ENCODE peak calls at places on chromosomes 6 and 20, in eight cellular contexts. M, T, G, O, U, Y, X and E are unnamed samples.

GRCh38 chr6:85669735-85670194 is 27.1 kb upstream of the SYNCRIP start:
- DNase-seq in M (no peak), G (peak), O (peak), U (peak), Y (no peak), X (peak), T (no peak), E (peak)

GRCh38 chr6:106165885-106166485 is 79.8 kb downstream of the PRDM1 start:
- DNase-seq in X (peak), O (no peak), M (no peak), T (no peak), G (peak), U (no peak), Y (no peak), E (no peak)

GRCh38 chr20:17959257-17959627 is 9.4 kb downstream of the SNX5 start:
- DNase-seq in G (peak), X (no peak), Y (no peak), M (no peak), U (no peak), T (no peak), O (no peak), E (no peak)

GRCh38 chr6:83546636-83547035 is 34.3 kb downstream of the PRSS35 start:
- DNase-seq in T (no peak), Y (no peak), O (no peak), U (no peak), X (no peak), G (peak), M (no peak), E (peak)

GRCh38 chr6:26327450-26328264 is 37.3 kb upstream of the BTN3A2 start:
- DNase-seq in Y (no peak), T (no peak), M (no peak), O (peak), U (peak), X (peak), G (peak), E (no peak)

GRCh38 chr6:128139519-128139918 is 238.7 kb upstream of the THEMIS start:
- DNase-seq in U (peak), X (no peak), M (no peak), O (no peak), Y (no peak), T (no peak), G (no peak), E (no peak)

GRCh38 chr6:19535351-19535750 is 301.8 kb upstream of the ID4 start:
- DNase-seq in G (no peak), Y (no peak), T (no peak), O (no peak), M (no peak), U (no peak), X (no peak), E (no peak)

GRCh38 chr6:136728976-136729515 is 63.2 kb downstream of the MAP3K5 start:
- DNase-seq in X (no peak), U (no peak), Y (no peak), G (no peak), T (no peak), M (no peak), O (no peak), E (no peak)

GRCh38 chr6:123118811-123119210 is 122.8 kb downstream of the CLVS2 start:
- DNase-seq in X (no peak), M (no peak), G (no peak), Y (no peak), O (no peak), T (no peak), U (no peak), E (no peak)

GRCh38 chr6:138999949-139000725 is 12.1 kb upstream of the REPS1 start:
- DNase-seq in T (no peak), M (no peak), O (no peak), Y (no peak), G (no peak), X (no peak), U (no peak), E (no peak)

GRCh38 chr6:74161380-74161779 is 465.4 kb downstream of the CD109 start:
- DNase-seq in G (no peak), O (no peak), X (no peak), U (no peak), M (no peak), Y (no peak), T (no peak), E (no peak)

GRCh38 chr6:44662461-44663121 is 275.1 kb downstream of the CDC5L start:
- DNase-seq in O (peak), M (no peak), Y (no peak), G (peak), X (no peak), U (no peak), T (no peak), E (no peak)

GRCh38 chr20:34578521-34579147 is 20.1 kb downstream of the MAP1LC3A start:
- DNase-seq in X (no peak), Y (peak), T (peak), M (no peak), O (no peak), U (no peak), G (no peak), E (no peak)

GRCh38 chr6:144675231-144675861 is 390.2 kb downstream of the UTRN start:
- DNase-seq in Y (no peak), M (peak), O (no peak), G (peak), T (no peak), U (no peak), X (no peak), E (peak)

GRCh38 chr6:2971420-2972218 is at the start of gene SERPINB6:
- DNase-seq in X (no peak), U (peak), T (peak), M (peak), G (no peak), Y (peak), O (peak), E (no peak)

GRCh38 chr6:75656479-75656878 is 54.8 kb downstream of the SENP6 start:
- DNase-seq in M (no peak), T (no peak), G (no peak), X (no peak), Y (no peak), U (no peak), O (no peak), E (no peak)

GRCh38 chr20:4726710-4727391 is 5.1 kb downstream of the PRND start:
- DNase-seq in T (no peak), O (no peak), G (peak), M (peak), U (peak), X (peak), Y (no peak), E (peak)

GRCh38 chr6:113825776-113826175 is 31.4 kb upstream of the MARCKS start:
- DNase-seq in T (peak), U (peak), O (no peak), Y (peak), M (peak), G (no peak), X (no peak), E (no peak)

GRCh38 chr20:48283470-48284110 is 498.3 kb upstream of the SULF2 start:
- DNase-seq in O (no peak), T (peak), G (no peak), X (no peak), M (peak), U (peak), Y (peak), E (no peak)

GRCh38 chr6:43428112-43428570 is 800 bp downstream of the ABCC10 start:
- DNase-seq in X (no peak), U (no peak), T (no peak), O (no peak), G (peak), M (no peak), Y (no peak), E (no peak)

GRCh38 chr6:33578588-33579011 is 1.5 kb downstream of the BAK1 start:
- DNase-seq in Y (no peak), U (no peak), T (no peak), G (peak), O (no peak), X (peak), M (no peak), E (peak)

GRCh38 chr20:58713801-58714339 is 21.3 kb downstream of the NPEPL1 start:
- DNase-seq in G (no peak), X (no peak), U (no peak), T (no peak), M (peak), O (no peak), Y (peak), E (no peak)

GRCh38 chr20:61980647-61981583 is 84.8 kb downstream of the TAF4 start:
- DNase-seq in U (peak), T (peak), Y (peak), O (no peak), G (peak), X (no peak), M (peak), E (no peak)

GRCh38 chr6:39040080-39040673 is 8.4 kb upstream of the GLP1R start:
- DNase-seq in M (no peak), G (peak), U (no peak), X (no peak), Y (no peak), O (no peak), T (no peak), E (no peak)

GRCh38 chr6:31541059-31541657 is 645 bp downstream of the DDX39B start:
- DNase-seq in T (no peak), U (peak), X (no peak), G (peak), O (no peak), M (peak), Y (no peak), E (peak)

GRCh38 chr20:58471161-58471834 is 43.9 kb downstream of the APCDD1L start:
- DNase-seq in U (peak), X (no peak), O (peak), G (no peak), Y (peak), T (peak), M (no peak), E (no peak)

GRCh38 chr20:57753332-57754164 is 43.7 kb upstream of the PMEPA1 start:
- DNase-seq in Y (peak), U (no peak), M (peak), G (no peak), T (no peak), X (no peak), O (no peak), E (no peak)

GRCh38 chr6:159110013-159110412 is 59.2 kb upstream of the FNDC1 start:
- DNase-seq in Y (no peak), T (no peak), X (no peak), U (peak), G (peak), M (no peak), O (peak), E (peak)

GRCh38 chr20:63191400-63191799 is 24.5 kb downstream of the YTHDF1 start:
- DNase-seq in G (no peak), O (no peak), Y (no peak), X (no peak), U (no peak), T (no peak), M (no peak), E (no peak)

GRCh38 chr6:131643262-131643631 is 6.1 kb downstream of the ENPP3 start:
- DNase-seq in X (no peak), U (peak), T (no peak), G (no peak), M (no peak), O (no peak), Y (no peak), E (no peak)

GRCh38 chr6:13914346-13914745 is 10.4 kb upstream of the RNF182 start:
- DNase-seq in X (no peak), T (no peak), G (no peak), U (no peak), M (no peak), Y (no peak), O (no peak), E (no peak)

GRCh38 chr20:57432874-57433491 is 41.8 kb downstream of the RBM38 start:
- DNase-seq in Y (peak), U (peak), X (peak), M (peak), O (no peak), G (peak), T (peak), E (peak)

GRCh38 chr20:44409132-44409600 is 53.7 kb downstream of the HNF4A start:
- DNase-seq in X (no peak), G (no peak), M (no peak), O (no peak), U (peak), Y (no peak), T (no peak), E (no peak)

GRCh38 chr6:134822920-134823430 is 126.9 kb downstream of the ALDH8A1 start:
- DNase-seq in X (peak), G (peak), T (no peak), U (peak), Y (peak), O (no peak), M (no peak), E (peak)

GRCh38 chr6:160051390-160051789 is 70.2 kb upstream of the SLC22A1 start:
- DNase-seq in U (no peak), Y (no peak), T (no peak), M (no peak), O (no peak), X (no peak), G (no peak), E (peak)

GRCh38 chr6:158854214-158855101 is 35.3 kb upstream of the EZR start:
- DNase-seq in G (no peak), O (no peak), Y (no peak), M (no peak), U (peak), T (no peak), X (no peak), E (peak)

GRCh38 chr20:20014659-20015058 is 2.5 kb upstream of the NAA20 start:
- DNase-seq in U (no peak), O (no peak), G (no peak), T (no peak), Y (no peak), M (no peak), X (no peak), E (peak)

GRCh38 chr20:17622086-17622850 is 52.4 kb downstream of the DSTN start:
- DNase-seq in M (peak), O (no peak), Y (peak), G (no peak), U (no peak), T (no peak), X (no peak), E (no peak)

GRCh38 chr6:117191009-117191408 is 74.3 kb upstream of the VGLL2 start:
- DNase-seq in T (no peak), X (no peak), M (no peak), Y (no peak), O (no peak), G (no peak), U (no peak), E (no peak)
- H3K4me3 ChIP-seq in T (no peak), X (no peak), M (no peak), Y (no peak), O (no peak), G (no peak), U (no peak), E (no peak)

GRCh38 chr20:35598476-35598875 is 17.2 kb upstream of the SPAG4 start:
- DNase-seq in G (no peak), Y (no peak), M (peak), U (no peak), X (no peak), O (no peak), T (no peak), E (no peak)

GRCh38 chr20:35598899-35599775 is 16.5 kb upstream of the SPAG4 start:
- DNase-seq in X (no peak), T (no peak), G (no peak), Y (no peak), M (peak), U (no peak), O (no peak), E (no peak)

GRCh38 chr20:35595456-35595855 is 20.2 kb upstream of the SPAG4 start:
- DNase-seq in O (no peak), Y (no peak), G (no peak), M (peak), X (no peak), U (no peak), T (no peak), E (no peak)

GRCh38 chr20:35595901-35596300 is 19.7 kb upstream of the SPAG4 start:
- DNase-seq in O (no peak), T (no peak), G (no peak), Y (no peak), U (no peak), X (no peak), M (no peak), E (no peak)

GRCh38 chr20:35597186-35597585 is 18.4 kb upstream of the SPAG4 start:
- DNase-seq in G (no peak), T (no peak), Y (no peak), X (no peak), M (peak), U (no peak), O (no peak), E (no peak)
- H3K4me3 ChIP-seq in G (no peak), T (no peak), Y (no peak), X (no peak), M (no peak), U (no peak), O (no peak), E (no peak)

DNA sequence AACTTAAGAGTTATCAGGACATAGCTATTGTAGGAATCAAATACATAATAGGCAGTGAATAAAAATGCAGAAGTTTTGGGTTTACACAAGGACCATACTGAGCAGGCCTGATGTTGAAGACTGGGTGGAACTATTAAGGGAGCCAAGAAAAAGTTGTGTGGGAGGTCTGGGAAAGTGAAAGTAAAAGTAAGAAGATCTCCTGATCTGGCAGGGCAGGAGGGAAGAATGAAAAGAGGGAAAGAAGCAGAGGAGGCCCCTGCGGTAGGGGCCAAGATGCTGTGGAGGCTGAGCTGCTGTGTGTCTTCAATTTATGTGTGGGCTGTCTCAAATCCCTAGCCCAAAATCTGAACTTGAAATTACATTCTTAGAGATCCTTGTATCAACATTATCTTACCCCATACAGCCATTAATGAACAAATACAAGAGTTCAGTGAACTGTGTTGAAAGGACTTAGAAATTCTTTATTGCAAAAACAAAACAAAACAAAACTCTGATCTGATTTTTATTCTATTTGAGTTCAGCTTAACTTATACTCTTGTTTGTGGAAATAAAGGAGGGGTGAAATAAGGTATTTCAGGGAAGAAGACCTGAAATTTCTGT is 1183.8 kb downstream of the HACE1 start:
- DNase-seq in O (no peak), T (no peak), G (no peak), Y (no peak), M (no peak), X (no peak), U (no peak), E (no peak)
- H3K4me3 ChIP-seq in O (no peak), T (no peak), G (no peak), Y (no peak), M (no peak), X (no peak), U (no peak), E (no peak)

GRCh38 chr6:130574146-130574545 is 208.3 kb downstream of the TMEM200A start:
- DNase-seq in Y (no peak), T (no peak), U (no peak), G (no peak), M (no peak), O (no peak), X (no peak), E (no peak)

GRCh38 chr6:130578713-130579112 is 212.9 kb downstream of the TMEM200A start:
- DNase-seq in T (no peak), M (no peak), G (no peak), X (no peak), Y (no peak), O (no peak), U (no peak), E (no peak)

GRCh38 chr6:130575557-130575956 is 209.7 kb downstream of the TMEM200A start:
- DNase-seq in X (peak), M (no peak), U (no peak), Y (no peak), T (no peak), G (no peak), O (no peak), E (no peak)

GRCh38 chr6:130577178-130577919 is 211.5 kb downstream of the TMEM200A start:
- DNase-seq in Y (no peak), T (no peak), X (no peak), O (no peak), U (no peak), G (no peak), M (no peak), E (peak)

GRCh38 chr6:130575971-130576370 is 210.2 kb downstream of the TMEM200A start:
- DNase-seq in T (no peak), M (no peak), O (no peak), Y (no peak), G (peak), U (no peak), X (peak), E (peak)
- H3K4me3 ChIP-seq in T (no peak), M (no peak), O (no peak), Y (no peak), G (no peak), U (no peak), X (no peak), E (peak)

GRCh38 chr6:148682252-148682651 is 64.6 kb upstream of the UST start:
- DNase-seq in O (no peak), Y (no peak), T (no peak), U (no peak), X (no peak), M (no peak), G (no peak), E (no peak)
- H3K4me3 ChIP-seq in O (no peak), Y (no peak), T (no peak), U (no peak), X (no peak), M (no peak), G (no peak), E (no peak)

GRCh38 chr6:66664112-66664511 is 957.1 kb upstream of the EYS start:
- DNase-seq in O (no peak), G (no peak), Y (no peak), T (no peak), X (no peak), M (no peak), U (no peak), E (no peak)

GRCh38 chr6:66663127-66663526 is 956.1 kb upstream of the EYS start:
- DNase-seq in M (no peak), U (no peak), Y (no peak), T (no peak), X (no peak), G (no peak), O (no peak), E (no peak)

GRCh38 chr6:66662196-66662595 is 955.2 kb upstream of the EYS start:
- DNase-seq in M (no peak), G (no peak), T (no peak), U (peak), X (no peak), O (no peak), Y (no peak), E (peak)

DNA sequence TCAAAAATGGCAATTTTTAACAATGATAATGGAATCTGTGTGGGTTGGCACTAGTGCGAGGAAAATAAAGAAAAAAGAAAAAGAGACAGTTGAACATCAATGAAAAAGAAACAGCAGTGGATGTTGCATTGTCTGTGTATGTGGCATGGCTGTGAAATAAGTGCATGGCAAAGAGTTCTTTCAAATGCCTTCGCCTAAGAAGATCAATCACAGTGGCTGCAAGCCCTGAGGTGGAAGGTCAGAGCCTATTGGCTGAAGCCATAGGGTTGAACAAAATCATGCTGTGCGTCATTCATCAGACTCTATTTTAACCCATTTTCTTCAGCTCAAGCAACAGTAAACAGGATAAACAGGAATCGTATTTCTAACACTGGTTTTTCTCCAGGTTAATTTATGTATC is 955.7 kb upstream of the EYS start:
- DNase-seq in O (no peak), U (no peak), M (no peak), Y (no peak), X (no peak), G (no peak), T (no peak), E (no peak)
- H3K4me3 ChIP-seq in O (no peak), U (no peak), M (no peak), Y (no peak), X (no peak), G (no peak), T (no peak), E (no peak)